ENCODE peak calls at places on chromosome 14, in nine cellular contexts. G is M059J, Y is NCI-H2171 treated with DMSO at 0.1 percent for 48 hours, Q is MCF 10A, J is lower leg skin, V is amniotic stem cell, F is HT1080, A is left ventricle myocardium inferior, T is HT-29. W is an unnamed sample.

GRCh38 chr14:91912035-91912434 is 35.5 kb downstream of the FBLN5 start:
- DNase-seq in G (no peak), Y (no peak), Q (peak; percentile 45), J (no peak), V (no peak), F (no peak), A (no peak), T (no peak), W (no peak)

GRCh38 chr14:72616294-72616693 is 277.6 kb downstream of the DPF3 start:
- DNase-seq in G (no peak), Y (peak; percentile 51), Q (no peak), J (peak; percentile 13), V (no peak), F (no peak), A (no peak), T (no peak), W (no peak)

GRCh38 chr14:75454963-75455546 is 27.2 kb downstream of the JDP2 start:
- DNase-seq in G (peak; percentile 85), Y (no peak), Q (peak; percentile 59), J (peak; percentile 92), V (no peak), F (peak; percentile 28), A (peak; percentile 68), T (no peak), W (no peak)

GRCh38 chr14:20714593-20715250 is 26.2 kb downstream of the ANG start:
- DNase-seq in G (peak; percentile 4), Y (no peak), Q (peak; percentile 91), J (peak; percentile 96), V (no peak), F (peak; percentile 54), A (peak; percentile 77), T (peak; percentile 66), W (no peak)

GRCh38 chr14:75274899-75275569 is 3.6 kb upstream of the FOS start:
- DNase-seq in G (no peak), Y (no peak), Q (peak; percentile 82), J (peak; percentile 90), V (no peak), F (no peak), A (peak; percentile 26), T (no peak), W (no peak)

GRCh38 chr14:66650491-66650911 is 142.6 kb downstream of the GPHN start:
- DNase-seq in G (peak; percentile 15), Y (no peak), Q (no peak), J (no peak), V (no peak), F (peak; percentile 44), A (no peak), T (no peak), W (no peak)

GRCh38 chr14:50677527-50678063 is 9.5 kb upstream of the SAV1 start:
- DNase-seq in G (peak; percentile 49), Y (no peak), Q (peak; percentile 75), J (no peak), V (no peak), F (peak; percentile 88), A (no peak), T (peak; percentile 67), W (no peak)

GRCh38 chr14:74954232-74954946 is 1.0 kb downstream of the PGF start:
- DNase-seq in G (no peak), Y (peak; percentile 79), Q (no peak), J (no peak), V (no peak), F (peak; percentile 59), A (no peak), T (no peak), W (no peak)

GRCh38 chr14:48936352-48936751 is 649.8 kb downstream of the RPS29 start:
- DNase-seq in G (peak; percentile 43), Y (no peak), Q (peak; percentile 57), J (no peak), V (no peak), F (peak; percentile 76), A (no peak), T (no peak), W (no peak)

GRCh38 chr14:54225457-54225856 is 171.3 kb upstream of the CDKN3 start:
- DNase-seq in G (no peak), Y (no peak), Q (no peak), J (no peak), V (no peak), F (no peak), A (no peak), T (no peak), W (no peak)

GRCh38 chr14:21191809-21192446 is 36.1 kb upstream of the OR5AU1 start:
- DNase-seq in G (peak; percentile 74), Y (peak; percentile 99), Q (peak; percentile 65), J (peak; percentile 91), V (no peak), F (peak; percentile 41), A (peak; percentile 76), T (no peak), W (peak; percentile 54)

GRCh38 chr14:50351016-50351415 is 38.9 kb downstream of the DMAC2L start:
- DNase-seq in G (peak; percentile 30), Y (no peak), Q (no peak), J (no peak), V (no peak), F (no peak), A (no peak), T (no peak), W (no peak)

GRCh38 chr14:68651075-68651474 is 141.8 kb downstream of the ZFP36L1 start:
- DNase-seq in G (no peak), Y (no peak), Q (no peak), J (peak; percentile 68), V (no peak), F (no peak), A (no peak), T (no peak), W (no peak)

GRCh38 chr14:89226789-89227489 is 190.1 kb downstream of the FOXN3 start:
- DNase-seq in G (no peak), Y (no peak), Q (no peak), J (no peak), V (no peak), F (no peak), A (no peak), T (no peak), W (no peak)

GRCh38 chr14:78083837-78084236 is 86.3 kb upstream of the NRXN3 start:
- DNase-seq in G (no peak), Y (no peak), Q (no peak), J (no peak), V (no peak), F (no peak), A (no peak), T (no peak), W (no peak)

GRCh38 chr14:54450535-54450934 is 9.4 kb upstream of the CNIH1 start:
- DNase-seq in G (peak; percentile 16), Y (no peak), Q (peak; percentile 12), J (no peak), V (peak; percentile 36), F (peak; percentile 21), A (no peak), T (no peak), W (no peak)

GRCh38 chr14:103007555-103007954 is 49.8 kb downstream of the CDC42BPB start:
- DNase-seq in G (no peak), Y (no peak), Q (no peak), J (no peak), V (no peak), F (no peak), A (peak; percentile 32), T (no peak), W (no peak)

GRCh38 chr14:57575482-57575881 is 81.8 kb upstream of the CCDC198 start:
- DNase-seq in G (no peak), Y (no peak), Q (no peak), J (no peak), V (no peak), F (no peak), A (no peak), T (no peak), W (no peak)

GRCh38 chr14:70654609-70655008 is 12.9 kb downstream of the TTC9 start:
- DNase-seq in G (no peak), Y (no peak), Q (no peak), J (no peak), V (no peak), F (no peak), A (no peak), T (no peak), W (no peak)

GRCh38 chr14:104557766-104558165 is 21.8 kb upstream of the C14orf180 start:
- DNase-seq in G (no peak), Y (no peak), Q (no peak), J (no peak), V (no peak), F (no peak), A (peak; percentile 7), T (no peak), W (no peak)

GRCh38 chr14:78606111-78606510 is 435.9 kb downstream of the NRXN3 start:
- DNase-seq in G (peak; percentile 39), Y (no peak), Q (no peak), J (no peak), V (peak; percentile 78), F (peak; percentile 92), A (no peak), T (no peak), W (no peak)

GRCh38 chr14:88184956-88185355 is 138.1 kb downstream of the KCNK10 start:
- DNase-seq in G (no peak), Y (no peak), Q (no peak), J (no peak), V (no peak), F (no peak), A (no peak), T (no peak), W (no peak)

GRCh38 chr14:102063092-102063807 is 23.6 kb downstream of the HSP90AA1 start:
- DNase-seq in G (peak; percentile 82), Y (peak; percentile 90), Q (peak; percentile 88), J (peak; percentile 97), V (peak; percentile 51), F (peak; percentile 83), A (peak; percentile 86), T (peak; percentile 89), W (peak; percentile 46)

GRCh38 chr14:104514156-104514848 is 65.3 kb upstream of the C14orf180 start:
- DNase-seq in G (no peak), Y (no peak), Q (no peak), J (no peak), V (no peak), F (no peak), A (peak; percentile 36), T (no peak), W (no peak)

GRCh38 chr14:104333903-104334811 is 195.8 kb downstream of the KIF26A start:
- DNase-seq in G (no peak), Y (no peak), Q (no peak), J (no peak), V (no peak), F (no peak), A (no peak), T (no peak), W (no peak)